ENCODE peak calls at places on chromosomes 7 and 10, in six cellular contexts. Z, B, E, X, V and U are unnamed samples.

GRCh38 chr7:20514364-20514763 is 101.1 kb upstream of the ABCB5 start:
- DNase-seq in Z (peak), B (no peak), X (peak), V (no peak), E (peak), U (no peak)

GRCh38 chr10:93461807-93462178 is 20.3 kb downstream of the MYOF start:
- DNase-seq in X (peak), V (no peak), Z (no peak), B (no peak), E (no peak), U (no peak)

GRCh38 chr7:132390705-132391104 is 185.6 kb downstream of the PLXNA4 start:
- DNase-seq in V (no peak), Z (no peak), X (no peak), E (no peak), B (no peak), U (peak)

GRCh38 chr10:101292194-101293006 is 61.6 kb upstream of the BTRC start:
- DNase-seq in V (peak), B (no peak), Z (no peak), X (no peak), E (peak), U (no peak)

GRCh38 chr7:47432988-47433895 is 148.7 kb downstream of the TNS3 start:
- DNase-seq in X (no peak), Z (no peak), V (no peak), E (no peak), B (no peak), U (no peak)

GRCh38 chr7:70738080-70738479 is 393.9 kb upstream of the GALNT17 start:
- DNase-seq in V (no peak), B (no peak), X (peak), E (peak), Z (no peak), U (no peak)

GRCh38 chr10:88500656-88501055 is 82.5 kb downstream of the RNLS start:
- DNase-seq in E (no peak), Z (no peak), V (no peak), B (no peak), X (no peak), U (no peak)

GRCh38 chr7:3232228-3232627 is 68.8 kb upstream of the SDK1 start:
- DNase-seq in B (no peak), E (no peak), V (no peak), X (no peak), Z (no peak), U (no peak)